ENCODE peak calls at places on chromosome 7, in six cellular contexts. O is IMR-90, I is neuronal stem cell, Z is H1, Y is mesenchymal stem cell, P is trophoblast cell. B is an unnamed sample.

GRCh38 chr7:84911077-84911476 is 275.8 kb downstream of the SEMA3D start:
- DNase-seq in Z (no peak), Y (no peak), P (no peak), I (no peak), O (no peak), B (peak; percentile 11)

GRCh38 chr7:80843018-80843671 is 75.7 kb downstream of the SEMA3C start:
- DNase-seq in O (no peak), Y (no peak), P (no peak), I (no peak), Z (no peak), B (no peak)

GRCh38 chr7:55521543-55522267 is 50.6 kb downstream of the VOPP1 start:
- DNase-seq in P (no peak), Z (no peak), Y (no peak), O (peak; percentile 13), I (no peak), B (no peak)

GRCh38 chr7:91034459-91035368 is 229.5 kb upstream of the FZD1 start:
- DNase-seq in Y (peak; percentile 42), P (no peak), O (peak; percentile 63), I (peak; percentile 50), Z (no peak), B (peak; percentile 57)

GRCh38 chr7:70645876-70646336 is 486.0 kb upstream of the GALNT17 start:
- DNase-seq in Z (no peak), I (no peak), P (no peak), O (no peak), Y (no peak), B (peak; percentile 88)

GRCh38 chr7:44194069-44194468 is 4.8 kb upstream of the GCK start:
- DNase-seq in P (no peak), I (no peak), O (peak; percentile 33), Z (no peak), Y (peak; percentile 29), B (peak; percentile 37)

GRCh38 chr7:54904986-54905385 is 113.8 kb upstream of the EGFR start:
- DNase-seq in P (peak; percentile 95), I (no peak), Z (no peak), O (no peak), Y (no peak), B (no peak)

GRCh38 chr7:142231716-142232115 is 26.1 kb downstream of the PRSS58 start:
- DNase-seq in Y (no peak), P (no peak), O (no peak), I (peak; percentile 8), Z (peak; percentile 29), B (peak; percentile 86)

GRCh38 chr7:98399462-98399861 is 1.4 kb downstream of the BAIAP2L1 start:
- DNase-seq in O (peak; percentile 43), I (no peak), Z (no peak), Y (peak; percentile 38), P (no peak), B (no peak)

GRCh38 chr7:2363283-2363682 is 8.7 kb downstream of the EIF3B start:
- DNase-seq in I (no peak), O (no peak), Z (no peak), Y (no peak), P (no peak), B (no peak)

GRCh38 chr7:27997188-27997707 is 183.3 kb downstream of the JAZF1 start:
- DNase-seq in Z (no peak), I (no peak), Y (no peak), O (no peak), P (no peak), B (no peak)

GRCh38 chr7:28922618-28923331 is 35.4 kb downstream of the TRIL start:
- DNase-seq in Y (peak; percentile 79), I (peak; percentile 91), P (peak; percentile 71), Z (peak; percentile 31), O (peak; percentile 75), B (peak; percentile 81)

DNA sequence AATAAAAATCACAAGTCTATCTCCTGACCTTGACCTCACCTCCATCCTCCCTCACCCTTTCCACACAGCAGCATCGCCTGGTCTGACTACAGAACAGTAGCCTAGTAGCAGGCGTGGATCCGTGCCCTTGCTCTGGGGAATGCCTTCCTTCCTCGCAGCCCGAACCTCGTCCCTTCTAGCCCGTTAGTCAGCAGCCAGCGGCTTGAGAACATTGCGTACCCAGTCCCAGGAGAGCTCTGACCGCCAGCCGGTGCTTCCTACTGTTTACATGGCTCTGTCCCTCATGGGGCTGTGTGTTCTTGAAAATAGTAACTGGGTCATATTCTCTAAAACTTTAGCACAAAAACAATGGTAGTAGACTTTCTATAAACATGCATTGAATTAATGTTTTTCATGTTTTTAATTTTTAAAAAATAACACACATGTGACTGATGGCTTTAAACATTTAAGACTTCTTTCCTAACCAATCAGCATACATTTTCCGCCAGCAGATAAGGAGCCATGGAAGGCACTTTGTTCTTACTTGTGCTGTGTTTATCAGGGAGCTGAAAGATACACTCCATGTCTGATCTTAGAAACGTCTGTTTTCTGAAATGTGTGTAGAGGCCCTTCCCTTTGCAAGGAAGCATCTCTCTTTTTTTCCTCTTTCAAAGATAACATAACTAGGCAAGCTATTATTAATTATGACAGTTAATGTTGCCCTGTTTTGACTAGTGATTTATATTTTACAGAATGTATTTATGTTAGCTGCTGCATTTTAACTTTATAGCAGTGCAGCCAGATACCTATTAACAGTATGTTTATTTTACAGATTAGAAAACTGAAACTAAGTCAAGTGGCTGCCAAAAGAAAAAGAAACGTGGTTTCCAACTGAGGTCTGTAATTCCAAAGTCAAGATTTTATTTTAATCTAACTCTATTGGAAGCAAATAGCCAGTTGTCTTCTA is 683.0 kb upstream of the IGFBP3 start:
- DNase-seq in I (no peak), Y (peak; percentile 94), Z (no peak), O (peak; percentile 33), P (no peak), B (no peak)
- H4K8ac ChIP-seq in I (no peak overlapping the region), Y (no peak overlapping the region), Z (no peak overlapping the region), O (no peak overlapping the region), P (no peak overlapping the region), B (no peak overlapping the region)

DNA sequence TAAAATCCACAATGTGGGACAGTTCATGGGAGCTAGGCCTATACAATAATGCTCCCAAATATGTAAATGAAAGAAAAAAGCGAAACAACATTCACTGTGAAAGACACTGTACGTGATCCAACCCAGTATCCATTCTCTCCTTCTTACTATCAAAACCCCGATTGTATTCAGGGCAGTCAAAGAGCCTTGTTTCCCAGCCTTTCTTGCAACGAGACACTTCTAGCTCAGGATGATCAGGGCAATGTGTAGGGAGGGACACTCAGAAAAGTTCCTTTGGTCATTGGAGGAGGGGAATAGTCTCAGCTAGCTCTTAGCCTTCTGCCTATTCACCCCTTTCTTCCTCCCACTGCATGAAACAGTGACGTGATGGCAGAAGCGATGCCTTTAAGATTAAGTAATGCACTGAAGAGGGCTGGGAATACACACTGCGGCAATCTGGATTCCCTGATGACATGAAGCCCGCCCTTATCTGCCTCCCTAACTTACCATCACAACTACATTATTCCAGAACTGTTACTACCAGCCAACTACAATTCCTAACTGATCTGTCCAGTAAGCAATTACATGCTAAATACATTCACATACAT is 27.3 kb downstream of the UBE2H start:
- DNase-seq in Z (no peak), I (no peak), Y (peak; percentile 45), O (peak; percentile 62), P (no peak), B (no peak)
- H3K4me3 ChIP-seq in Z (no peak overlapping the region), I (no peak overlapping the region), Y (no peak overlapping the region), O (no peak overlapping the region), P (no peak overlapping the region), B (no peak overlapping the region)

GRCh38 chr7:5552123-5552522 is 128.5 kb upstream of the TNRC18 start:
- DNase-seq in I (no peak), O (no peak), Z (no peak), P (peak; percentile 20), Y (no peak), B (no peak)
- H4K8ac ChIP-seq in I (no peak overlapping the region), O (no peak overlapping the region), Z (no peak overlapping the region), P (no peak overlapping the region), Y (no peak overlapping the region), B (no peak overlapping the region)

DNA sequence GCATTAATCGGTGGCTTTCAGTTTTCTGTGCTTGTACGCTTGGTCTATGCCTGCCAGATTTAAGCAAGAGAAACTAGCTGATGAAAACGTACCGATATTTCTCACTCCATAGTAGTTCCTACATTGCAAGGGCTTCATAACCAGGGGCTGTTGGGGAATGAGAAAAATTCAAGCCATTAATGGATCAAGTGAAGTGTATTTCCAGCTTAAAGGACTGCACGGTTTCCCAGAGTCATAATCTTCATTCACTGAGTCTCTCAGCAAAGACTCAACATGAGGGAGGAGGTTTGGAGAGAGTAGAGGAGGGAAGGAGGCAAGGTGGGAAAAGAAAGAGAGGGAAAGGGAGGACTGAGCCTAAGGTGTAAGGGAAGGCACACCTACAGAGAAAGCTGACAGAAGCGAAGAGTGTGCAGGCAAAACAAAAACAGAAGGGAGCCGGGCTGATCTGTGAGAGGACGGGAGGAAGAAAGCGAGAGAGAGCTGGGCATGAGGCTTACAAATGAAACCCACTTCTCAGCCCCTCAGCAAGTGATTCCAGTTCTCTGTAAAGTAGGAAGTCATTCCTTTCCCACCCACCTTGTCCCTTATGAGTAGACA is 622 bp downstream of the GIMAP2 start:
- DNase-seq in O (no peak), Y (no peak), I (no peak), P (no peak), Z (no peak), B (no peak)
- H3K4me3 ChIP-seq in O (peak overlapping the region; percentile 38), Y (no peak overlapping the region), I (no peak overlapping the region), P (no peak overlapping the region), Z (no peak overlapping the region), B (no peak overlapping the region)

DNA sequence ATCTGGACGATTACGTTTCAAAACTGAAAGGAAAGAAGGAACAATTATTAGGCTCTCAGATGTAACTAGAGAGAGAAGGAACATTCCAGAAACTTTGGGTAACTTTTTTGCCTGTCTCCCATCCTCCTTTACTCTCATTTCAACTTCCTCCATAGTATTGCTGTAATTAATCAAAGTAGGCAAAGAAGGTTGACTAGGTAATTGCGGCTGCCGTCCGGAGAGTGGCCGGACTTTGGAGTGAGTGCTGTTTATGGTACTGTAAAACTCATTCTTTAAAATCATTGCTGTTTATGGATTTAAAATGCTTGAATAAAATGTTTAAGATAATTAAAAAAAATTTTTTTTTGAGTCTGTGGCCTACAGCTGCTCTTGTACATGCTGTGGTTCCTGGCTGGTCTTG is 56.4 kb downstream of the RBM33 start:
- DNase-seq in P (no peak), Z (no peak), Y (no peak), I (no peak), O (no peak), B (no peak)
- H4K8ac ChIP-seq in P (no peak overlapping the region), Z (no peak overlapping the region), Y (no peak overlapping the region), I (no peak overlapping the region), O (no peak overlapping the region), B (no peak overlapping the region)

DNA sequence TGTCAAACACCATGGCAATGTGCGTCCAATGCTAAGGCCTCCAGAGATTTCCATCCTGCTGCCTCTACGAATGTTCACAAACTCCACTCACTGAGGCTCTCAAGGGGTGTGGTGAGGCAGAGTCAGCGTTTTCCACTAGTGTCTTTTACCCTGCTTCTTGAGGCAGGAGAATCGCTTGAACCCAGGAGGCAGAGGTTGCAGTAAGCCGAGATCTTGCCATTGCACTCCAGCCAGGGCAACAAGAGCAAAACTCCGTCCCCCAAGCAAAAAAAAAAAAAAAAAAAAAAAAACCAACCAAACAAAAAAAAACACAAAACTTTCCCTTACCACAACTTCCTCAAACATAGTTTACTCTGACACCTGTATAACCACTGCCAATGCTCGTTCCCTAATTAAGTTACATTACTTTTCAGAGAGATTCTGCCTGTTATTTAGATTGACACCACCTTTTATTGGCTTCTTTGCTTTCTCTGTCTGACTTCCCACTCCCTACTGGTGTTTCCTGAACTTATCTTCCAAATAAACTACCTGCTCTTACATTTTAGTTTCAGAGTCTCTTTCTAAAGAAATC is 102.1 kb upstream of the ZNF746 start:
- DNase-seq in Y (no peak), P (no peak), O (no peak), I (no peak), Z (no peak), B (no peak)
- H3K4me3 ChIP-seq in Y (no peak overlapping the region), P (no peak overlapping the region), O (no peak overlapping the region), I (no peak overlapping the region), Z (no peak overlapping the region), B (no peak overlapping the region)